ENCODE peak calls at places on chromosome 19, in four cellular contexts. One of them, this sample, is unnamed.

GRCh38 chr19:3359850-3360493 is 6.4 kb upstream of the NFIC start:
- DNase-seq in nephron progenitor cell: peak; percentile 57
- DNase-seq in heart right ventricle: no peak
- DNase-seq in EH: no peak
- DNase-seq in this sample: no peak

GRCh38 chr19:58570770-58571574 is 2.2 kb downstream of the MZF1 start:
- DNase-seq in nephron progenitor cell: no peak
- DNase-seq in heart right ventricle: peak; percentile 5
- DNase-seq in EH: no peak
- DNase-seq in this sample: peak; percentile 28

GRCh38 chr19:2569596-2570465 is 93.9 kb downstream of the GADD45B start:
- DNase-seq in nephron progenitor cell: no peak
- DNase-seq in heart right ventricle: no peak
- DNase-seq in EH: no peak
- DNase-seq in this sample: no peak

GRCh38 chr19:571127-571974 is 1.0 kb upstream of the BSG start:
- DNase-seq in nephron progenitor cell: peak; percentile 47
- DNase-seq in heart right ventricle: no peak
- DNase-seq in EH: peak; percentile 47
- DNase-seq in this sample: no peak

GRCh38 chr19:327291-328024 is 17.1 kb downstream of the MIER2 start:
- DNase-seq in nephron progenitor cell: no peak
- DNase-seq in heart right ventricle: no peak
- DNase-seq in EH: no peak
- DNase-seq in this sample: no peak

GRCh38 chr19:8610041-8610927 is at the start of gene ADAMTS10:
- DNase-seq in nephron progenitor cell: peak; percentile 74
- DNase-seq in heart right ventricle: no peak
- DNase-seq in EH: peak; percentile 21
- DNase-seq in this sample: peak; percentile 60

GRCh38 chr19:52637718-52638585 is at the start of gene ZNF83:
- DNase-seq in nephron progenitor cell: peak; percentile 100
- DNase-seq in heart right ventricle: peak; percentile 98
- DNase-seq in EH: peak; percentile 96
- DNase-seq in this sample: peak; percentile 99

GRCh38 chr19:33064117-33064777 is 441 bp downstream of the RHPN2 start:
- DNase-seq in nephron progenitor cell: no peak
- DNase-seq in heart right ventricle: no peak
- DNase-seq in EH: peak; percentile 31
- DNase-seq in this sample: peak; percentile 29

GRCh38 chr19:35056513-35057063 is 15.1 kb downstream of the HPN start:
- DNase-seq in nephron progenitor cell: no peak
- DNase-seq in heart right ventricle: no peak
- DNase-seq in EH: no peak
- DNase-seq in this sample: no peak

GRCh38 chr19:4581381-4582111 is 22.1 kb upstream of the SEMA6B start:
- DNase-seq in nephron progenitor cell: peak; percentile 76
- DNase-seq in heart right ventricle: no peak
- DNase-seq in EH: peak; percentile 41
- DNase-seq in this sample: no peak

GRCh38 chr19:10461047-10461949 is 41.0 kb downstream of the PDE4A start:
- DNase-seq in nephron progenitor cell: peak; percentile 99
- DNase-seq in heart right ventricle: peak; percentile 93
- DNase-seq in EH: peak; percentile 94
- DNase-seq in this sample: peak; percentile 96